ENCODE peak calls at places on chromosome 22, in eight cellular contexts. One of them, this sample, is unnamed.

GRCh38 chr22:42528591-42529307 is 9.2 kb upstream of the RRP7A start:
- DNase-seq in cardiac septum: no peak
- DNase-seq in GM13977: no peak
- DNase-seq in ELR: no peak
- DNase-seq in kidney glomerular epithelial cell: no peak
- DNase-seq in sciatic nerve: no peak
- DNase-seq in activated naive CD4-positive, alpha-beta T cell treated with Interleukin-2 at 50 U/mL for 16 hours: no peak
- DNase-seq in SHP77: no peak
- DNase-seq in this sample: no peak

GRCh38 chr22:29115682-29116313 is 43.0 kb downstream of the KREMEN1 start:
- DNase-seq in cardiac septum: no peak
- DNase-seq in GM13977: no peak
- DNase-seq in ELR: no peak
- DNase-seq in kidney glomerular epithelial cell: no peak
- DNase-seq in sciatic nerve: no peak
- DNase-seq in activated naive CD4-positive, alpha-beta T cell treated with Interleukin-2 at 50 U/mL for 16 hours: no peak
- DNase-seq in SHP77: no peak
- DNase-seq in this sample: no peak

GRCh38 chr22:37752189-37753061 is 55.3 kb upstream of the GCAT start:
- DNase-seq in cardiac septum: peak; percentile 94
- DNase-seq in GM13977: no peak
- DNase-seq in ELR: peak; percentile 100
- DNase-seq in kidney glomerular epithelial cell: peak; percentile 85
- DNase-seq in sciatic nerve: peak; percentile 91
- DNase-seq in activated naive CD4-positive, alpha-beta T cell treated with Interleukin-2 at 50 U/mL for 16 hours: no peak
- DNase-seq in SHP77: peak; percentile 28
- DNase-seq in this sample: peak; percentile 58

GRCh38 chr22:40107756-40108437 is 69.8 kb upstream of the TNRC6B start:
- DNase-seq in cardiac septum: no peak
- DNase-seq in GM13977: no peak
- DNase-seq in ELR: peak; percentile 72
- DNase-seq in kidney glomerular epithelial cell: peak; percentile 7
- DNase-seq in sciatic nerve: no peak
- DNase-seq in activated naive CD4-positive, alpha-beta T cell treated with Interleukin-2 at 50 U/mL for 16 hours: peak; percentile 15
- DNase-seq in SHP77: no peak
- DNase-seq in this sample: peak; percentile 4

GRCh38 chr22:44172370-44173108 is 8.2 kb upstream of the PARVG start:
- DNase-seq in cardiac septum: peak; percentile 91
- DNase-seq in GM13977: peak; percentile 82
- DNase-seq in ELR: no peak
- DNase-seq in kidney glomerular epithelial cell: no peak
- DNase-seq in sciatic nerve: peak; percentile 74
- DNase-seq in activated naive CD4-positive, alpha-beta T cell treated with Interleukin-2 at 50 U/mL for 16 hours: no peak
- DNase-seq in SHP77: peak; percentile 68
- DNase-seq in this sample: no peak

GRCh38 chr22:48181168-48181955 is 1418.9 kb downstream of the TBC1D22A start:
- DNase-seq in cardiac septum: no peak
- DNase-seq in GM13977: no peak
- DNase-seq in ELR: no peak
- DNase-seq in kidney glomerular epithelial cell: no peak
- DNase-seq in sciatic nerve: no peak
- DNase-seq in activated naive CD4-positive, alpha-beta T cell treated with Interleukin-2 at 50 U/mL for 16 hours: no peak
- DNase-seq in SHP77: no peak
- DNase-seq in this sample: no peak

GRCh38 chr22:36465232-36466021 is 16.0 kb downstream of the TXN2 start:
- DNase-seq in cardiac septum: peak; percentile 93
- DNase-seq in GM13977: no peak
- DNase-seq in ELR: peak; percentile 96
- DNase-seq in kidney glomerular epithelial cell: peak; percentile 99
- DNase-seq in sciatic nerve: no peak
- DNase-seq in activated naive CD4-positive, alpha-beta T cell treated with Interleukin-2 at 50 U/mL for 16 hours: no peak
- DNase-seq in SHP77: no peak
- DNase-seq in this sample: peak; percentile 85

GRCh38 chr22:36546932-36547331 is 18.0 kb upstream of the EIF3D start:
- DNase-seq in cardiac septum: no peak
- DNase-seq in GM13977: no peak
- DNase-seq in ELR: peak; percentile 98
- DNase-seq in kidney glomerular epithelial cell: peak; percentile 58
- DNase-seq in sciatic nerve: no peak
- DNase-seq in activated naive CD4-positive, alpha-beta T cell treated with Interleukin-2 at 50 U/mL for 16 hours: no peak
- DNase-seq in SHP77: no peak
- DNase-seq in this sample: peak; percentile 76

GRCh38 chr22:27990451-27990840 is 71.4 kb upstream of the PITPNB start:
- DNase-seq in cardiac septum: no peak
- DNase-seq in GM13977: no peak
- DNase-seq in ELR: no peak
- DNase-seq in kidney glomerular epithelial cell: no peak
- DNase-seq in sciatic nerve: peak; percentile 57
- DNase-seq in activated naive CD4-positive, alpha-beta T cell treated with Interleukin-2 at 50 U/mL for 16 hours: no peak
- DNase-seq in SHP77: no peak
- DNase-seq in this sample: no peak

GRCh38 chr22:38697055-38697980 is 3.4 kb downstream of the JOSD1 start:
- DNase-seq in cardiac septum: no peak
- DNase-seq in GM13977: no peak
- DNase-seq in ELR: peak; percentile 49
- DNase-seq in kidney glomerular epithelial cell: peak; percentile 74
- DNase-seq in sciatic nerve: no peak
- DNase-seq in activated naive CD4-positive, alpha-beta T cell treated with Interleukin-2 at 50 U/mL for 16 hours: no peak
- DNase-seq in SHP77: no peak
- DNase-seq in this sample: no peak

GRCh38 chr22:39240841-39241631 is 3.7 kb downstream of the PDGFB start:
- DNase-seq in cardiac septum: no peak
- DNase-seq in GM13977: no peak
- DNase-seq in ELR: no peak
- DNase-seq in kidney glomerular epithelial cell: peak; percentile 33
- DNase-seq in sciatic nerve: no peak
- DNase-seq in activated naive CD4-positive, alpha-beta T cell treated with Interleukin-2 at 50 U/mL for 16 hours: peak; percentile 61
- DNase-seq in SHP77: peak; percentile 64
- DNase-seq in this sample: peak; percentile 39

GRCh38 chr22:32572741-32573140 is 98.1 kb downstream of the FBXO7 start:
- DNase-seq in cardiac septum: no peak
- DNase-seq in GM13977: no peak
- DNase-seq in ELR: no peak
- DNase-seq in kidney glomerular epithelial cell: no peak
- DNase-seq in sciatic nerve: no peak
- DNase-seq in activated naive CD4-positive, alpha-beta T cell treated with Interleukin-2 at 50 U/mL for 16 hours: no peak
- DNase-seq in SHP77: no peak
- DNase-seq in this sample: no peak

GRCh38 chr22:23591203-23591791 is 11.2 kb upstream of the IGLL1 start:
- DNase-seq in cardiac septum: no peak
- DNase-seq in GM13977: peak; percentile 76
- DNase-seq in ELR: peak; percentile 58
- DNase-seq in kidney glomerular epithelial cell: peak; percentile 37
- DNase-seq in sciatic nerve: peak; percentile 77
- DNase-seq in activated naive CD4-positive, alpha-beta T cell treated with Interleukin-2 at 50 U/mL for 16 hours: peak; percentile 54
- DNase-seq in SHP77: peak; percentile 43
- DNase-seq in this sample: peak; percentile 38

GRCh38 chr22:46803031-46803880 is 40.8 kb downstream of the TBC1D22A start:
- DNase-seq in cardiac septum: peak; percentile 85
- DNase-seq in GM13977: peak; percentile 85
- DNase-seq in ELR: peak; percentile 47
- DNase-seq in kidney glomerular epithelial cell: no peak
- DNase-seq in sciatic nerve: peak; percentile 67
- DNase-seq in activated naive CD4-positive, alpha-beta T cell treated with Interleukin-2 at 50 U/mL for 16 hours: peak; percentile 73
- DNase-seq in SHP77: no peak
- DNase-seq in this sample: peak; percentile 42

GRCh38 chr22:28397324-28397723 is 282.3 kb downstream of the TTC28 start:
- DNase-seq in cardiac septum: no peak
- DNase-seq in GM13977: no peak
- DNase-seq in ELR: no peak
- DNase-seq in kidney glomerular epithelial cell: no peak
- DNase-seq in sciatic nerve: no peak
- DNase-seq in activated naive CD4-positive, alpha-beta T cell treated with Interleukin-2 at 50 U/mL for 16 hours: no peak
- DNase-seq in SHP77: no peak
- DNase-seq in this sample: no peak

GRCh38 chr22:24441406-24442351 is 14.3 kb downstream of the ADORA2A start:
- DNase-seq in cardiac septum: peak; percentile 73
- DNase-seq in GM13977: peak; percentile 13
- DNase-seq in ELR: no peak
- DNase-seq in kidney glomerular epithelial cell: no peak
- DNase-seq in sciatic nerve: no peak
- DNase-seq in activated naive CD4-positive, alpha-beta T cell treated with Interleukin-2 at 50 U/mL for 16 hours: no peak
- DNase-seq in SHP77: no peak
- DNase-seq in this sample: no peak

GRCh38 chr22:35642305-35642741 is 5.9 kb upstream of the APOL6 start:
- DNase-seq in cardiac septum: no peak
- DNase-seq in GM13977: no peak
- DNase-seq in ELR: no peak
- DNase-seq in kidney glomerular epithelial cell: no peak
- DNase-seq in sciatic nerve: no peak
- DNase-seq in activated naive CD4-positive, alpha-beta T cell treated with Interleukin-2 at 50 U/mL for 16 hours: no peak
- DNase-seq in SHP77: no peak
- DNase-seq in this sample: no peak

GRCh38 chr22:35900483-35901168 is 128.0 kb downstream of the RBFOX2 start:
- DNase-seq in cardiac septum: no peak
- DNase-seq in GM13977: no peak
- DNase-seq in ELR: peak; percentile 73
- DNase-seq in kidney glomerular epithelial cell: no peak
- DNase-seq in sciatic nerve: no peak
- DNase-seq in activated naive CD4-positive, alpha-beta T cell treated with Interleukin-2 at 50 U/mL for 16 hours: peak; percentile 25
- DNase-seq in SHP77: no peak
- DNase-seq in this sample: no peak

GRCh38 chr22:35219012-35219411 is 38.3 kb upstream of the HMGXB4 start:
- DNase-seq in cardiac septum: no peak
- DNase-seq in GM13977: no peak
- DNase-seq in ELR: peak; percentile 82
- DNase-seq in kidney glomerular epithelial cell: peak; percentile 33
- DNase-seq in sciatic nerve: no peak
- DNase-seq in activated naive CD4-positive, alpha-beta T cell treated with Interleukin-2 at 50 U/mL for 16 hours: no peak
- DNase-seq in SHP77: no peak
- DNase-seq in this sample: no peak

GRCh38 chr22:17742528-17742902 is 31.8 kb downstream of the BID start:
- DNase-seq in cardiac septum: no peak
- DNase-seq in GM13977: peak; percentile 93
- DNase-seq in ELR: peak; percentile 75
- DNase-seq in kidney glomerular epithelial cell: peak; percentile 37
- DNase-seq in sciatic nerve: peak; percentile 80
- DNase-seq in activated naive CD4-positive, alpha-beta T cell treated with Interleukin-2 at 50 U/mL for 16 hours: peak; percentile 74
- DNase-seq in SHP77: peak; percentile 60
- DNase-seq in this sample: peak; percentile 27

GRCh38 chr22:45757068-45757467 is 85.4 kb downstream of the ATXN10 start:
- DNase-seq in cardiac septum: no peak
- DNase-seq in GM13977: no peak
- DNase-seq in ELR: no peak
- DNase-seq in kidney glomerular epithelial cell: no peak
- DNase-seq in sciatic nerve: no peak
- DNase-seq in activated naive CD4-positive, alpha-beta T cell treated with Interleukin-2 at 50 U/mL for 16 hours: no peak
- DNase-seq in SHP77: no peak
- DNase-seq in this sample: no peak

GRCh38 chr22:30495041-30495784 is 10.3 kb downstream of the SEC14L4 start:
- DNase-seq in cardiac septum: no peak
- DNase-seq in GM13977: no peak
- DNase-seq in ELR: no peak
- DNase-seq in kidney glomerular epithelial cell: no peak
- DNase-seq in sciatic nerve: no peak
- DNase-seq in activated naive CD4-positive, alpha-beta T cell treated with Interleukin-2 at 50 U/mL for 16 hours: no peak
- DNase-seq in SHP77: no peak
- DNase-seq in this sample: no peak

GRCh38 chr22:30117256-30117655 is 37.0 kb downstream of the HORMAD2 start:
- DNase-seq in cardiac septum: no peak
- DNase-seq in GM13977: no peak
- DNase-seq in ELR: no peak
- DNase-seq in kidney glomerular epithelial cell: no peak
- DNase-seq in sciatic nerve: no peak
- DNase-seq in activated naive CD4-positive, alpha-beta T cell treated with Interleukin-2 at 50 U/mL for 16 hours: no peak
- DNase-seq in SHP77: no peak
- DNase-seq in this sample: no peak

GRCh38 chr22:41664951-41665350 is 23.7 kb downstream of the SNU13 start:
- DNase-seq in cardiac septum: no peak
- DNase-seq in GM13977: no peak
- DNase-seq in ELR: no peak
- DNase-seq in kidney glomerular epithelial cell: no peak
- DNase-seq in sciatic nerve: no peak
- DNase-seq in activated naive CD4-positive, alpha-beta T cell treated with Interleukin-2 at 50 U/mL for 16 hours: no peak
- DNase-seq in SHP77: no peak
- DNase-seq in this sample: no peak

GRCh38 chr22:38406617-38407016 is 48.4 kb downstream of the KCNJ4 start:
- DNase-seq in cardiac septum: no peak
- DNase-seq in GM13977: peak; percentile 1
- DNase-seq in ELR: peak; percentile 38
- DNase-seq in kidney glomerular epithelial cell: no peak
- DNase-seq in sciatic nerve: no peak
- DNase-seq in activated naive CD4-positive, alpha-beta T cell treated with Interleukin-2 at 50 U/mL for 16 hours: no peak
- DNase-seq in SHP77: no peak
- DNase-seq in this sample: no peak

GRCh38 chr22:41943661-41944209 is 3.2 kb downstream of the CENPM start:
- DNase-seq in cardiac septum: no peak
- DNase-seq in GM13977: no peak
- DNase-seq in ELR: peak; percentile 37
- DNase-seq in kidney glomerular epithelial cell: no peak
- DNase-seq in sciatic nerve: no peak
- DNase-seq in activated naive CD4-positive, alpha-beta T cell treated with Interleukin-2 at 50 U/mL for 16 hours: no peak
- DNase-seq in SHP77: no peak
- DNase-seq in this sample: no peak

GRCh38 chr22:20621162-20621561 is 113.8 kb downstream of the MED15 start:
- DNase-seq in cardiac septum: no peak
- DNase-seq in GM13977: no peak
- DNase-seq in ELR: no peak
- DNase-seq in kidney glomerular epithelial cell: no peak
- DNase-seq in sciatic nerve: no peak
- DNase-seq in activated naive CD4-positive, alpha-beta T cell treated with Interleukin-2 at 50 U/mL for 16 hours: no peak
- DNase-seq in SHP77: no peak
- DNase-seq in this sample: no peak

GRCh38 chr22:29956680-29957079 is 73.7 kb downstream of the MTMR3 start:
- DNase-seq in cardiac septum: no peak
- DNase-seq in GM13977: no peak
- DNase-seq in ELR: no peak
- DNase-seq in kidney glomerular epithelial cell: no peak
- DNase-seq in sciatic nerve: no peak
- DNase-seq in activated naive CD4-positive, alpha-beta T cell treated with Interleukin-2 at 50 U/mL for 16 hours: no peak
- DNase-seq in SHP77: no peak
- DNase-seq in this sample: no peak

GRCh38 chr22:37196539-37197450 is 8.7 kb upstream of the C1QTNF6 start:
- DNase-seq in cardiac septum: peak; percentile 92
- DNase-seq in GM13977: no peak
- DNase-seq in ELR: peak; percentile 87
- DNase-seq in kidney glomerular epithelial cell: peak; percentile 55
- DNase-seq in sciatic nerve: peak; percentile 90
- DNase-seq in activated naive CD4-positive, alpha-beta T cell treated with Interleukin-2 at 50 U/mL for 16 hours: no peak
- DNase-seq in SHP77: no peak
- DNase-seq in this sample: no peak

GRCh38 chr22:44828193-44828592 is 75.8 kb downstream of the ARHGAP8 start:
- DNase-seq in cardiac septum: no peak
- DNase-seq in GM13977: peak; percentile 65
- DNase-seq in ELR: peak; percentile 27
- DNase-seq in kidney glomerular epithelial cell: no peak
- DNase-seq in sciatic nerve: no peak
- DNase-seq in activated naive CD4-positive, alpha-beta T cell treated with Interleukin-2 at 50 U/mL for 16 hours: no peak
- DNase-seq in SHP77: no peak
- DNase-seq in this sample: no peak

GRCh38 chr22:27197618-27198017 is 540.2 kb downstream of the MIAT start:
- DNase-seq in cardiac septum: no peak
- DNase-seq in GM13977: no peak
- DNase-seq in ELR: no peak
- DNase-seq in kidney glomerular epithelial cell: no peak
- DNase-seq in sciatic nerve: no peak
- DNase-seq in activated naive CD4-positive, alpha-beta T cell treated with Interleukin-2 at 50 U/mL for 16 hours: no peak
- DNase-seq in SHP77: no peak
- DNase-seq in this sample: no peak

GRCh38 chr22:29788339-29789279 is 21.4 kb downstream of the UQCR10 start:
- DNase-seq in cardiac septum: no peak
- DNase-seq in GM13977: no peak
- DNase-seq in ELR: no peak
- DNase-seq in kidney glomerular epithelial cell: no peak
- DNase-seq in sciatic nerve: no peak
- DNase-seq in activated naive CD4-positive, alpha-beta T cell treated with Interleukin-2 at 50 U/mL for 16 hours: no peak
- DNase-seq in SHP77: no peak
- DNase-seq in this sample: no peak

GRCh38 chr22:20810645-20811044 is 36.7 kb downstream of the SERPIND1 start:
- DNase-seq in cardiac septum: no peak
- DNase-seq in GM13977: no peak
- DNase-seq in ELR: no peak
- DNase-seq in kidney glomerular epithelial cell: no peak
- DNase-seq in sciatic nerve: no peak
- DNase-seq in activated naive CD4-positive, alpha-beta T cell treated with Interleukin-2 at 50 U/mL for 16 hours: no peak
- DNase-seq in SHP77: no peak
- DNase-seq in this sample: no peak

GRCh38 chr22:48238966-48239365 is 1476.5 kb downstream of the TBC1D22A start:
- DNase-seq in cardiac septum: peak; percentile 63
- DNase-seq in GM13977: no peak
- DNase-seq in ELR: no peak
- DNase-seq in kidney glomerular epithelial cell: no peak
- DNase-seq in sciatic nerve: peak; percentile 36
- DNase-seq in activated naive CD4-positive, alpha-beta T cell treated with Interleukin-2 at 50 U/mL for 16 hours: no peak
- DNase-seq in SHP77: no peak
- DNase-seq in this sample: no peak